ENCODE peak calls at places on chromosomes 11 and 22, in four cellular contexts. J, Z, H and U are unnamed samples.

GRCh38 chr22:27541831-27542230 is 259.7 kb downstream of the MN1 start:
- DNase-seq in J (no peak), Z (no peak), H (no peak), U (no peak)

GRCh38 chr11:116797816-116798215 is 6.1 kb upstream of the APOA5 start:
- DNase-seq in J (no peak), Z (no peak), H (no peak), U (no peak)

GRCh38 chr11:16558499-16558898 is 179.9 kb upstream of the C11orf58 start:
- DNase-seq in J (no peak), Z (no peak), H (no peak), U (no peak)

GRCh38 chr11:45079075-45079444 is 67.4 kb upstream of the PRDM11 start:
- DNase-seq in J (no peak), Z (no peak), H (peak), U (no peak)

GRCh38 chr11:86735462-86736302 is 63.3 kb upstream of the ME3 start:
- DNase-seq in J (peak), Z (no peak), H (no peak), U (no peak)

GRCh38 chr11:63835156-63835540 is 3.8 kb upstream of the MARK2 start:
- DNase-seq in J (no peak), Z (no peak), H (no peak), U (no peak)

GRCh38 chr11:46565248-46565835 is 28.5 kb downstream of the AMBRA1 start:
- DNase-seq in J (no peak), Z (no peak), H (no peak), U (no peak)

GRCh38 chr11:12876988-12877387 is 132.1 kb upstream of the RASSF10 start:
- DNase-seq in J (no peak), Z (no peak), H (no peak), U (no peak)

GRCh38 chr11:83827520-83827919 is 541.4 kb upstream of the CCDC90B start:
- DNase-seq in J (peak), Z (no peak), H (no peak), U (no peak)

GRCh38 chr11:27754035-27755017 is 54.1 kb upstream of the BDNF start:
- DNase-seq in J (no peak), Z (no peak), H (peak), U (no peak)

GRCh38 chr11:8384199-8384821 is 120.6 kb upstream of the LMO1 start:
- DNase-seq in J (peak), Z (peak), H (peak), U (peak)

GRCh38 chr11:1852885-1853284 is at the start of gene LSP1:
- DNase-seq in J (no peak), Z (no peak), H (peak), U (no peak)

GRCh38 chr22:18085188-18085587 is 7.4 kb downstream of the PEX26 start:
- DNase-seq in J (peak), Z (no peak), H (no peak), U (no peak)

GRCh38 chr22:36417281-36417686 is 29.5 kb upstream of the MYH9 start:
- DNase-seq in J (peak), Z (no peak), H (no peak), U (no peak)

GRCh38 chr22:27420817-27421361 is 380.7 kb downstream of the MN1 start:
- DNase-seq in J (peak), Z (peak), H (no peak), U (peak)

GRCh38 chr11:47786373-47786772 is 19.2 kb upstream of the FNBP4 start:
- DNase-seq in J (peak), Z (no peak), H (no peak), U (no peak)

GRCh38 chr11:19076744-19077589 is 16.4 kb upstream of the MRGPRX2 start:
- DNase-seq in J (peak), Z (no peak), H (peak), U (peak)

GRCh38 chr11:44309483-44310197 is at the start of gene ALX4:
- DNase-seq in J (peak), Z (no peak), H (peak), U (no peak)

GRCh38 chr11:21142007-21142406 is 472.6 kb downstream of the NELL1 start:
- DNase-seq in J (no peak), Z (no peak), H (peak), U (no peak)

GRCh38 chr11:46160100-46160499 is 38.8 kb upstream of the PHF21A start:
- DNase-seq in J (no peak), Z (no peak), H (no peak), U (no peak)

GRCh38 chr11:2533642-2534115 is 88.9 kb downstream of the KCNQ1 start:
- DNase-seq in J (peak), Z (no peak), H (peak), U (no peak)

GRCh38 chr22:28793976-28794584 is 6.3 kb downstream of the XBP1 start:
- DNase-seq in J (no peak), Z (no peak), H (no peak), U (no peak)

GRCh38 chr11:115941481-115941993 is 437.3 kb upstream of the CADM1 start:
- DNase-seq in J (no peak), Z (no peak), H (peak), U (no peak)

GRCh38 chr22:48665286-48666010 is 1162.2 kb downstream of the BRD1 start:
- DNase-seq in J (no peak), Z (no peak), H (no peak), U (no peak)

GRCh38 chr22:37971475-37972434 is 12.6 kb downstream of the SOX10 start:
- DNase-seq in J (no peak), Z (no peak), H (no peak), U (no peak)

GRCh38 chr11:114080219-114080618 is 20.7 kb downstream of the ZBTB16 start:
- DNase-seq in J (peak), Z (no peak), H (peak), U (no peak)

GRCh38 chr11:62143727-62144126 is 19.9 kb downstream of the INCENP start:
- DNase-seq in J (peak), Z (peak), H (no peak), U (peak)

GRCh38 chr11:62141111-62142042 is 17.6 kb downstream of the INCENP start:
- DNase-seq in J (no peak), Z (peak), H (no peak), U (peak)

GRCh38 chr11:62140302-62141110 is 16.7 kb downstream of the INCENP start:
- DNase-seq in J (no peak), Z (no peak), H (no peak), U (peak)

GRCh38 chr11:62142921-62143320 is 19.1 kb downstream of the INCENP start:
- DNase-seq in J (no peak), Z (peak), H (no peak), U (peak)

GRCh38 chr11:62142043-62142375 is 18.2 kb downstream of the INCENP start:
- DNase-seq in J (no peak), Z (peak), H (no peak), U (peak)
- TF ChIP-seq CTCF in J (no peak), Z (no peak), H (no peak), U (no peak)

GRCh38 chr11:112537846-112538330 is 277.2 kb upstream of the PLET1 start:
- DNase-seq in J (no peak), Z (no peak), H (peak), U (no peak)

GRCh38 chr11:112533682-112534081 is 273.0 kb upstream of the PLET1 start:
- DNase-seq in J (no peak), Z (no peak), H (no peak), U (no peak)

GRCh38 chr11:112529071-112529470 is 268.4 kb upstream of the PLET1 start:
- DNase-seq in J (no peak), Z (no peak), H (no peak), U (no peak)

GRCh38 chr11:112526699-112527410 is 266.2 kb upstream of the PLET1 start:
- DNase-seq in J (no peak), Z (no peak), H (no peak), U (no peak)

DNA sequence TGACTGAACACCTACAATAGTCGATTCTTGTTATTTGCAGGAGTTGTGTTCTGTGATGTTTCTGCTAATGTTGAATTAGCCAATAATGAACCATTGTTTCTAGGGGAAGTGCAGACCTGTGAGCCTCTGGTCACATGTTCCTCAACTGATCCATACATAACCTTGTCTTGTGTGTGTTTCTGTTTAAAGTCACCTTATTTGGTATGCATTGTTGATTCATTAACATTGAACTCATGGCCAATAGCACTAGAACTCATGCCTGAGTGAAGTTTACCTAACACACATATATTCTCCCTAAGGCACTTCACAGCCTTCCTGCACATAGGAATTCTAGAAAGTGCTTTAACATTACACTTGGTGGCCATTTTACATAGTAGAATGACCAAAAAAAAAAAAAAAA is 271.8 kb upstream of the PLET1 start:
- DNase-seq in J (no peak), Z (no peak), H (no peak), U (no peak)
- TF ChIP-seq CTCF in J (no peak), Z (no peak), H (no peak), U (no peak)

GRCh38 chr11:61429691-61430582 is at the start of the genes CPSF7 and SDHAF2:
- DNase-seq in J (peak), Z (peak), H (peak), U (peak)

GRCh38 chr11:61425367-61426131 is 4.2 kb downstream of the CPSF7 start:
- DNase-seq in J (no peak), Z (no peak), H (no peak), U (no peak)

DNA sequence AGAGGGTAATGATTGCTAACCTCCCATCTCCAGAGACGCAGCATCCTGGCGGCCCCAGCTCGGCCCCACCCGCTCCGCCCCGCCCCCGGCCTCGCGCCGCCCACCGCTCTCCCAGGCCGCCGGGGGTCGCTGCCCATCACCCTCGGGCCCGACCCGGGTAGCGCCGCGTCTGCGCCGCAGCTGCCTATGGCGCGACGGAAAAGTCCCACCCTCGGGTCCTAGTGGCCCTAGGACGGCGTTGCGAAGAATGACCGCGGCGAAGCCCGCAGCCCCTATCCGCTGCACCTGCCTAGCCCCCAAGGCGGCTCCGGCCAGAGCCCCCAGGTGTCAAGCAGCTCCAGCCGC is 457 bp downstream of the CPSF7 start:
- DNase-seq in J (peak), Z (peak), H (peak), U (peak)
- TF ChIP-seq CTCF in J (no peak), Z (no peak), H (peak), U (peak)

GRCh38 chr22:50318698-50319411 is 8.0 kb downstream of the DENND6B start:
- DNase-seq in J (no peak), Z (no peak), H (no peak), U (no peak)
- TF ChIP-seq CTCF in J (no peak), Z (no peak), H (no peak), U (no peak)

DNA sequence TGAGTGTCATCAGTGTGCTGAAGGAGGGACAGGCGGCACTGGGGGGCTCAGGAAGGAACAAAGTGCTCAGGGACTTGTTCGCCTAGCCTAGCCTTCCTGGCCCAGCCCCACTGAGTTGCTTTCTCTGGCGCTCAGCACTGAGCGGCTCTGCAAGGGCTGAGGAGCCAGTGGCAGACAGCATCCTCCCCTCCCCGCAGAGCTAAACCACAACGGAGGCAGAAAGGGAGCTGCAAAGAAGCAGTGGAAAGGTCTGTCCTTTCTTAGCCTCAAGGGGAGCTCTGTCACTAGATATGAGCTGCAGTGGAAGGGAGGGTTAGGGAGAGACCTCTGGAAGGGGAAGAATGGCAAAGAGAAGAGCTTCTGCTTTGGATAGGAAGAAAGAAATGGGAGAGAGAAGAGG is 89.7 kb upstream of the PHOX2A start:
- DNase-seq in J (no peak), Z (no peak), H (peak), U (no peak)
- TF ChIP-seq CTCF in J (no peak), Z (no peak), H (peak), U (no peak)

DNA sequence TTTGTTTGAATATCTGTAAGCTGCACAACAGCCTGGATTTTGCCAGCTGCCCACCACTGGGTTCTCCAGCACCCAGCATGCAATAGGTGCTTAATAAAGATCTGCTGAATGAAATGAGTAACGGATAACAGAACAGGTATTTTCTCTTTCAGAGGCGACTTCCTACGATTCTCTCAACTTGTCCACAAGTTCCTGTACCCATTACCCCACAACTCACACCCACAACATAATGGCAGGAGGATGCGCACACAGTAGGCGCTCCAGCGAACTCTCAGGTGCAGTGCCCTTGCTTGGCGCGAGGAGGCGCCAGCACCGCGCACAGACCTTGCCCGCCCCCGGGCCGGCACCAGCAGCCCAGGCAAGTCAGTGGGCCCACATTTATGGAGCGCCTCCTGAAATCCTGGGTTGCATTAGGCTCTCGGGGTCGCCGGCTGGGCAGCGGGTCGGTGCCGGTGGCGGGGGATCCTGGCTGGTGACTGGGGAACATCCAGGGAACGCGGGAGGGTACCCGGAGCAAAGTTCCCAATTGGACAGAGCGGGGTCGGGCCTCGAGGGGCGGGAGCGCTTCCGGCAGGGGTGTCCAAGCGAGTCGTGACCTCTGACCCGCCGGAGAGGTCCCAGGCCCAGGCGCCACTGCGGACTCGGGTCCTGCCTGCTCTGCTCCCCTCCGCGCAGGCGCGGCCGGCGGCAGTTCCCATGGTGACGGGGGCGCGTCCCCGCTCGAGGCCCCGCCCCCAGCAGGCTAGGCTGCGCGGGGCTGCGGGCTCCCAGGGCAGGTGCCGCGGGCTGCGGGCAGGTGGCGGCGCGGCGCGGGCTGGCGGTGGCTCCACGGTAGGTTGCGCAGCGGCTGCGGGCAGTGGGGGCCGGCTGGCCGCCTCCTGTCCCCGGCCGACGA is at the start of gene KIAA1671:
- DNase-seq in J (peak), Z (peak), H (peak), U (peak)
- TF ChIP-seq CTCF in J (peak), Z (peak), H (peak), U (peak)

DNA sequence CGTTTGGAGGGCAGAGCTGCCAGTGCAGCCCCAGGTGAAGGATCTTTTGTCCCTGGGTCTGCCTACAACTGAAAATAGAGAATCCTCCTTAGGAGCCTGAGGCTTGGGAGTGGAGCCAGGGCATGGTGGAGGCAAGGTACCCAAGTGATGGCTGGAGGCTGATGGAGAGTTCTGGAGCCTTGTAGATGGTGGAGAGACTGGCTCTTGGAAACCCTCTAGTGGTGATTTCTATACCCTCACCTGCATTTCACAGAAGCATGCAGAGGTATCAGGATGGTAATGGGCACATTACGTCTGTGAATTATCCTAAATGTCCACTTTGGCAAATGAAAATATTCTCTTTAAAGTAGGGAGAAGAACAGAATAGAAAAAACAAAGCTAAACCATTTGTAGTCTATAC is 44.4 kb downstream of the INSC start:
- DNase-seq in J (peak), Z (no peak), H (peak), U (no peak)
- TF ChIP-seq CTCF in J (peak), Z (no peak), H (peak), U (peak)